ENCODE peak calls at places on chromosomes 12 and 14, in six cellular contexts. V is transverse colon, L is adrenal gland, P is MM.1S, E is HL-60, U is prostate gland. Q is an unnamed sample.

GRCh38 chr14:65239143-65239672 is 136.9 kb upstream of the MAX start:
- DNase-seq in L (no peak), V (peak), U (no peak), P (no peak), E (peak), Q (no peak)

GRCh38 chr12:98997-99396 is 32.4 kb downstream of the IQSEC3 start:
- DNase-seq in V (no peak), U (no peak), E (no peak), P (no peak), L (no peak), Q (no peak)

GRCh38 chr14:22159049-22159448 is 430.0 kb downstream of the DAD1 start:
- DNase-seq in E (no peak), U (peak), V (no peak), P (peak), L (no peak), Q (no peak)

GRCh38 chr12:106305376-106305775 is 2.8 kb downstream of the TCP11L2 start:
- DNase-seq in P (no peak), V (no peak), U (no peak), E (no peak), L (no peak), Q (no peak)

GRCh38 chr12:68939500-68939899 is 6.5 kb upstream of the CPM start:
- DNase-seq in P (no peak), E (no peak), U (no peak), V (no peak), L (no peak), Q (no peak)

GRCh38 chr14:93976477-93977057 is at the start of gene ASB2:
- DNase-seq in P (peak), E (no peak), L (no peak), V (peak), U (no peak), Q (peak)

GRCh38 chr14:20434701-20435453 is 1.1 kb downstream of the KLHL33 start:
- DNase-seq in U (no peak), P (no peak), V (peak), E (no peak), L (peak), Q (peak)

GRCh38 chr12:18696971-18697602 is 40.7 kb downstream of the PLCZ1 start:
- DNase-seq in U (no peak), V (no peak), E (no peak), L (no peak), P (no peak), Q (no peak)

GRCh38 chr12:51127050-51127729 is 43.8 kb upstream of the CSRNP2 start:
- DNase-seq in U (no peak), V (no peak), P (peak), E (no peak), L (no peak), Q (no peak)

GRCh38 chr12:44876554-44877275 is 600 bp upstream of the NELL2 start:
- DNase-seq in P (peak), V (no peak), E (no peak), L (peak), U (no peak), Q (no peak)

GRCh38 chr14:23366163-23366921 is 1.4 kb upstream of the EFS start:
- DNase-seq in E (no peak), U (peak), P (no peak), L (peak), V (peak), Q (peak)

GRCh38 chr12:12881495-12881894 is 9.9 kb upstream of the GPRC5A start:
- DNase-seq in U (no peak), E (no peak), L (no peak), V (peak), P (no peak), Q (no peak)

GRCh38 chr12:88562846-88563582 is 17.3 kb downstream of the KITLG start:
- DNase-seq in P (no peak), E (no peak), L (no peak), U (no peak), V (no peak), Q (no peak)
- H3K4me3 ChIP-seq in P (no peak), E (no peak), L (no peak), U (no peak), V (no peak), Q (no peak)

GRCh38 chr14:50023671-50024490 is 92.5 kb downstream of the VCPKMT start:
- DNase-seq in E (no peak), V (no peak), P (no peak), U (no peak), L (no peak), Q (no peak)

GRCh38 chr14:50022661-50023060 is 93.7 kb downstream of the VCPKMT start:
- DNase-seq in U (no peak), L (no peak), P (no peak), E (no peak), V (no peak), Q (no peak)

GRCh38 chr14:50020184-50020583 is 96.2 kb downstream of the VCPKMT start:
- DNase-seq in P (no peak), L (no peak), E (no peak), U (no peak), V (no peak), Q (no peak)

GRCh38 chr14:50020799-50021198 is 95.6 kb downstream of the VCPKMT start:
- DNase-seq in E (no peak), V (no peak), U (no peak), L (no peak), P (no peak), Q (no peak)

DNA sequence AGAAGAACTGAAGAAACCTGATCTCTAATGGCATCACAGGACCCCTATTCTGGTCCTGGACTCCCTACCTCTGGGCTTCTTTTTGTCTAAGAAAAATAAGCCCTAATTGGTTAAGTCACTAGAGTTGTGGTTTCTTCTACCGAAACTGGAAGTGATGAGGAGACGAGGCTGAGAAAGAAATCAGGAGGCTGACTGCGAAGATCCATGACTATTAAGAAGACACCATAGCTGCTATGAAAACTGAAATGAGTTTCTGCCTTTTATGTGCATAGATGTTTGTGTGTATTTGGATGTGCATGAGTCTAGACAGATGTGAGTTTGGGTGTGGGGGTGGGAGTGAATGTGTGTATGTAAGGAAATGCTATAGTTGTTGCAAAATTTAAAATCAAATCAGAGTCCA is 95.1 kb downstream of the VCPKMT start:
- DNase-seq in U (no peak), E (no peak), P (peak), L (no peak), V (no peak), Q (no peak)
- H3K4me3 ChIP-seq in U (no peak), E (no peak), P (no peak), L (no peak), V (no peak), Q (no peak)

GRCh38 chr12:53233671-53234091 is 1.7 kb upstream of the RARG start:
- DNase-seq in P (no peak), L (no peak), V (no peak), U (no peak), E (no peak), Q (no peak)

GRCh38 chr12:53232641-53233538 is 881 bp upstream of the RARG start:
- DNase-seq in U (peak), L (peak), P (peak), E (no peak), V (peak), Q (peak)

GRCh38 chr12:53230971-53231858 is 794 bp downstream of the RARG start:
- DNase-seq in L (no peak), V (no peak), P (no peak), E (no peak), U (no peak), Q (no peak)

GRCh38 chr12:53234236-53234635 is 2.2 kb upstream of the RARG start:
- DNase-seq in P (no peak), L (no peak), U (no peak), V (peak), E (no peak), Q (no peak)

GRCh38 chr12:53231859-53232640 is at the start of gene RARG:
- DNase-seq in P (peak), V (peak), U (peak), L (peak), E (no peak), Q (peak)
- H3K4me3 ChIP-seq in P (peak), V (peak), U (peak), L (peak), E (peak), Q (peak)

GRCh38 chr12:3129301-3130052 is 52.3 kb downstream of the TSPAN9 start:
- DNase-seq in V (no peak), U (no peak), L (no peak), E (peak), P (peak), Q (no peak)
- H3K4me3 ChIP-seq in V (no peak), U (no peak), L (no peak), E (no peak), P (no peak), Q (no peak)

GRCh38 chr12:113467514-113468364 is 3.9 kb downstream of the LHX5 start:
- DNase-seq in P (no peak), V (no peak), U (no peak), L (no peak), E (no peak), Q (no peak)
- H3K4me3 ChIP-seq in P (no peak), V (peak), U (peak), L (peak), E (peak), Q (peak)

GRCh38 chr12:85775071-85775470 is 61.1 kb downstream of the RASSF9 start:
- DNase-seq in E (no peak), P (no peak), U (no peak), L (no peak), V (no peak), Q (no peak)

GRCh38 chr12:85781751-85782150 is 54.5 kb downstream of the RASSF9 start:
- DNase-seq in P (no peak), E (no peak), V (no peak), U (no peak), L (no peak), Q (no peak)

GRCh38 chr12:85784096-85784720 is 52.0 kb downstream of the RASSF9 start:
- DNase-seq in P (no peak), E (no peak), U (no peak), L (no peak), V (no peak), Q (no peak)

GRCh38 chr12:85782711-85783110 is 53.5 kb downstream of the RASSF9 start:
- DNase-seq in E (no peak), V (no peak), P (no peak), L (no peak), U (no peak), Q (no peak)

GRCh38 chr12:85779768-85780167 is 56.4 kb downstream of the RASSF9 start:
- DNase-seq in U (no peak), E (no peak), L (no peak), P (no peak), V (no peak), Q (no peak)
- H3K4me3 ChIP-seq in U (no peak), E (no peak), L (no peak), P (no peak), V (no peak), Q (no peak)

DNA sequence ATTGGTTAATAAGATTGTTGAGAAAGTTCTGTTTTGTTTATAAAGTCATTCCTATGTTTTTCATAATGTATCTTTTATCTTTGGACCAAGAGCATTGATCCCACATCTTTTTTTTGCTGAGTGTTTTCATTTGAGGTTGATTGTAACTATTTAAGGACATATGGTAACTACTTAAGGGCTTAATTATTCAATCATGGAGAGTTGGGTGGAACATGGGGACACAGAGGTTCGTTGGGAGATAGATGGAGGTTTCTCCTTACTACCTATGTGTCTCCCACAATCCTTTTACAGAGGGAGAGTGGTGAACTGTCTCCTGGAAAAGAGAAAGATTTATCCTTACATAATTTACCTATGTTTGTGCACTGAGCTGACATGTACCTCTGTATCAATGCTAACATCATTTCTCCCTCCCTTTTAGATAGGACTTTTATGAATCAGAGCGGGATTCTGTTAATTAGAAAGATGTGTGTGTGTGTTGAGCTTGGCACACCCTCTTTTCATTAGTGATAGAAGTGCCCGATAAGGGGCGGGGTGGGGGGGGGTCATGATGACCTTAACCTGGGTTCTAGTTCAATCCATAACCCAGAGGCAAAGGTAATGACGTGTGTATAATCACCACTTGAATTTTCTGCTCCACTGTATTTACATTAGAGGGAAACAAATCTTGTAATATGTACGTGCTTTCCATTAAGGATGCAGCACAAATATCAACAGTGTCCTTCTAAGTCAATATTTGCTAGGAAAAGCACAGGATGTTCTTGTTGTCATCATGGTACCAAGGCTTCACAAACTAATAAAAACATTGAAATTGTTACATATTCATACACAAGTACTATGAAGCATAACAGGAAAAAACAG is 121.0 kb upstream of the SLC38A2 start:
- DNase-seq in U (no peak), V (no peak), E (no peak), P (no peak), L (no peak), Q (no peak)
- H3K4me3 ChIP-seq in U (no peak), V (no peak), E (no peak), P (no peak), L (peak), Q (no peak)

Q was measured in heart left ventricle.